ENCODE peak calls at places on chromosomes 7 and 10, in four cellular contexts. M is fibroblast of lung, Q is mesothelial cell of epicardium, X is bronchial epithelial cell. W is an unnamed sample.

GRCh38 chr7:108294595-108294994 is 161.6 kb downstream of the NRCAM start:
- DNase-seq in M (no peak), X (no peak), Q (no peak), W (no peak)

GRCh38 chr7:44310221-44310848 is 15.1 kb downstream of the CAMK2B start:
- DNase-seq in M (no peak), Q (no peak), X (no peak), W (no peak)

GRCh38 chr10:124095096-124095495 is 1.7 kb upstream of the CHST15 start:
- DNase-seq in X (no peak), Q (no peak), M (peak), W (no peak)

GRCh38 chr10:23419657-23420319 is 19.1 kb upstream of the OTUD1 start:
- DNase-seq in Q (no peak), M (peak), X (peak), W (peak)

GRCh38 chr7:84022686-84023308 is 171.8 kb downstream of the SEMA3A start:
- DNase-seq in X (peak), Q (no peak), M (no peak), W (peak)

GRCh38 chr10:60479305-60480020 is 89.8 kb upstream of the ANK3 start:
- DNase-seq in M (no peak), X (peak), Q (no peak), W (peak)

GRCh38 chr7:75694636-75695035 is 44.1 kb downstream of the HIP1 start:
- DNase-seq in M (no peak), Q (no peak), X (no peak), W (no peak)

GRCh38 chr10:84342584-84342983 is 14.2 kb downstream of the CCSER2 start:
- DNase-seq in X (no peak), Q (no peak), M (no peak), W (no peak)

GRCh38 chr10:121572857-121573540 is 25.2 kb downstream of the FGFR2 start:
- DNase-seq in X (no peak), Q (no peak), M (no peak), W (no peak)

GRCh38 chr7:99109108-99110051 is 34.5 kb downstream of the SMURF1 start:
- DNase-seq in X (peak), Q (no peak), M (peak), W (no peak)

GRCh38 chr7:17058568-17058967 is 176.8 kb upstream of the AGR3 start:
- DNase-seq in Q (no peak), M (peak), X (peak), W (no peak)

GRCh38 chr7:5143106-5143505 is 46.9 kb upstream of the WIPI2 start:
- DNase-seq in M (no peak), X (no peak), Q (no peak), W (no peak)

GRCh38 chr10:50635286-50635685 is 11.5 kb upstream of the SGMS1 start:
- DNase-seq in M (peak), Q (no peak), X (no peak), W (peak)

GRCh38 chr10:30749368-30749767 is 119.8 kb upstream of the LYZL2 start:
- DNase-seq in X (no peak), Q (no peak), M (no peak), W (no peak)

GRCh38 chr10:5534880-5535856 is 10.4 kb downstream of the CALML3 start:
- DNase-seq in M (peak), Q (no peak), X (peak), W (peak)

GRCh38 chr7:28695300-28696261 is 262.5 kb downstream of the TRIL start:
- DNase-seq in Q (no peak), X (no peak), M (peak), W (no peak)

DNA sequence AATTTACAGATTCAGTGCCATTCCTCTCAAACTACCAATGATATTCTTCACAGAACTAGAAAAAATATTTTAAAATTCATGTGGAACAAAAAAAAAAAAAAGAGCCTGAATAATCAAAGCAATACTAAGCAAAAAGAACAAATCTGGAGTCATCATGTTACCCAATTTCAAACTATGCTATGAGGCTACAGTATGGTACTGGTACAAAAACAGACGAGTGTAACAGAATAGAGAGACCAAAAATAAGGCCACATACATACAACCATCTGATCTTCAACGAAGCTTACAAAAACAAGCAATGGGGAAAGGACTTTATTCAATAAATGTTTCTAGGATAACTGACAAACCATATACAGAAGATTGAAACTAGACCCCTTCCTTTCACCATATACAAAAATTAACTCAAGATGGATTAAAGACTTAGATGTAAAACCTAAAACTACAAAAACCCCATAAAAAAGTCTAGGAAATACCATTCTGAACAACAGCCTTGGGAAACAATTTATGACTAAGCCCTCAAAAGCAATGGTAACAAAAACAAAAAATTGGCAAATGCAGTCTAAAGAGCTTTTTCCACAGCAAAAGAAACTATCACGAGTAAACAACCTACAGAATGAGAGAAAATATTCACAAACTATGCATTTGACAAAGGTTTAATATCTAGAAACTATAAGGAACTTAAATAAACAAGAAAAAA is 207.7 kb downstream of the PTN start:
- DNase-seq in Q (no peak), M (peak), X (no peak), W (peak)
- TF ChIP-seq CTCF in Q (no peak), M (no peak), X (no peak), W (no peak)

DNA sequence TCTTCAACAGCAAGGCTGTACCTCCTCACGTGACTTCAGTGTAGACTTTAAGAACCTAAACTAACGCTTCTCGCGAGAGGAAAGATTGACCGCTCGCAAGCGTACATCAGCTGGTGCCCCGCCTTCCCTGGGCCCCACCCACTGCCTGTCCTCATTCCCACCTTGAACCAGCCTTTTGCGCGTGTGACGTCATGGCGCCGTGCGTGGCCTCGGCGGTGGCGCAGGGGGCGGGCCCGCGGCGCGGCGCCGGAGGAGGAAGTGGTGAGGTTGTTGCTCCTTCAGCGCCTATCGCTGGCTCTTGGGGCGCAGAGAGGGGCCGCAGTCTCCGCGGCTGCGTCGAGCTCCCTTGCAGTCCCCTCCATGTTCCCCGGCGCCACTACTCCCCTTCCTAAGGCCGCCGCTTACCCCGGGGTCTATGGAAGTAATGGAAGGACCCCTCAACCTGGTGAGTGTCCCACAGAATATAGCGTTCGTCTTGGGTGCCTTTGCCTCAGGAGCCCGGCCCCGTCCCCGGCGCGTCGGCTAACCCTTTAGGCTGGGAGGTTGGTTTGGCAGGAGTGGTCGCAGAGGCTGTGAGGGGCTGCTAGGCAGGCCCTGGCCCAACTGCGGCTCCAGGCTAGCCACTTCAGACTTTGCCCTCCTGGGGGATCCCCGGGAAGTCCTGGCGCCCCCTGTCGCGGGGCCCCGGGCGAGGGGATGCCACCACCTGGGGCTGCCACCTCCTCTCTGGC is at the start of gene NRBF2:
- DNase-seq in M (peak), Q (peak), X (peak), W (peak)
- TF ChIP-seq CTCF in M (peak), Q (no peak), X (peak), W (peak)

DNA sequence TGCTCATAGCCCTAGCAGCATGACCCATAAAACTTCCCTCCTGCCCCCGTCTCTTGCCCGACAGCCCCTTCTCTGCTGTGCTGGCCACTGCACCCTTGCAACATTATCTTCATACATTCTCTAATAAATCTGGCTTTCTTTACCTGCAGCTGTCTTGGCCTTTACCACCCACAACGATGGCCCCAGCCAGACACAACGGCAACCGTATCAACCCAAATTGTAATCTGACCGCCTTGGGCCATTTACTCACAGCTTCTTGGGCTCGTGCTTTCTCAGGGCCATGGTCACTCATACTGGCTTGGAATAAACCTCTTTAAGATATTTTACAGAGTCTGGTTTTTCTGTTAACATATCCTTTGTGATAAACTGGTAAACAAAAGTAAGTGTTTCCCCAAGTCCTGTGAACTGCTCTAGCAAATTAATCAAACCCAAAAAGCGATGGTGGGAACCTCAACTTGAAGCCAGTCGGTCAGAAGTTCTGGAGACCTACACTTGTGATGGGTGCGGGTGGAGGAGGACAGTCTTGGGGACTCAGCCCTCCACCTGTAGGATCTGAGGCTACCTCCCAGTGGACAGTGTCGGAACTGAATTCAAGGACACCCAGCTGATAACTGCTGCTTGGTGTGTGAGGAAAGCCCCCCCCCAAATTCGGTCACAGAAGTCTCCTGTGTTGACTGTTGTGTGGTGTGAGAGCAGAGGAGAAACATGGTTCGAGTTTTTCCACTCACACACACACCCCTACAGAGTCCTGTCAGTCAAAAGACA is 87.6 kb upstream of the ATP6V0A4 start:
- DNase-seq in X (no peak), M (no peak), Q (no peak), W (no peak)
- TF ChIP-seq CTCF in X (peak), M (no peak), Q (no peak), W (no peak)

GRCh38 chr7:65731562-65732035 is 141.3 kb upstream of the VKORC1L1 start:
- DNase-seq in M (peak), X (peak), Q (no peak), W (no peak)
- TF ChIP-seq CTCF in M (peak), X (peak), Q (no peak), W (no peak)

GRCh38 chr7:89621925-89622641 is 532.2 kb upstream of the STEAP1 start:
- DNase-seq in Q (no peak), M (no peak), X (no peak), W (no peak)

GRCh38 chr7:89618269-89618668 is 536.0 kb upstream of the STEAP1 start:
- DNase-seq in M (no peak), Q (no peak), X (no peak), W (no peak)

DNA sequence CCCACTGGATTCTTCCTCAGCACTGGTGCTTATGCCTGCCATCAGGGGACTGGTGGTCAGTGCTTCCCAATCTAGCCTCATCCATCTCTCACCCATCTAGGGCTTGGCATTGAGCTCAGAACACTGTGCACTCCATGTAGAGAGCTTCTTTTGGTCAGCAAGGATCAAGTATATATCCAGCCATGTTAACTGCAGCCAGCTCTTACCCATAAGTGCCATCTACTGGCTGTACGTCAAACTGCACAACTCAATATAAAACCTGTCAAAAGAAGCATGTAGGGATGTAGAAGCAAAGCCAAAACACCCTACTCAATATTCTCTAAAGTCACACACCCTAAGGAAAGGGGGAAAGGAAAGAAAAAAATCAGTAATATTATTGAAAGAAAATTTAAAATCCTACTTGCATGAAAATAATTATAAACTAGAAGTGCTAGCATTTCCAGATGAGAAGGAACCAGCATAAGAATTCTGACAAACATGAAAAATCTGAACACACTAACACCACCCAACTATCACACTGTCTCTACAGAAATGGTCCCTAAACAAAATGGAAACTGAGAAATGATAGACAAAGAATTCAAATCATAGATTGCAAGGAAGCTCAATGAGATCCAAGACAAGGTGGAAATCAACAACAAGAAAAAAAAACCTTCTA is 531.1 kb upstream of the STEAP1 start:
- DNase-seq in Q (no peak), X (peak), M (peak), W (peak)
- TF ChIP-seq CTCF in Q (peak), X (peak), M (peak), W (peak)

GRCh38 chr7:134031835-134032617 is 95.1 kb upstream of the LRGUK start:
- DNase-seq in X (peak), Q (no peak), M (no peak), W (no peak)
- TF ChIP-seq CTCF in X (no peak), Q (no peak), M (no peak), W (no peak)

DNA sequence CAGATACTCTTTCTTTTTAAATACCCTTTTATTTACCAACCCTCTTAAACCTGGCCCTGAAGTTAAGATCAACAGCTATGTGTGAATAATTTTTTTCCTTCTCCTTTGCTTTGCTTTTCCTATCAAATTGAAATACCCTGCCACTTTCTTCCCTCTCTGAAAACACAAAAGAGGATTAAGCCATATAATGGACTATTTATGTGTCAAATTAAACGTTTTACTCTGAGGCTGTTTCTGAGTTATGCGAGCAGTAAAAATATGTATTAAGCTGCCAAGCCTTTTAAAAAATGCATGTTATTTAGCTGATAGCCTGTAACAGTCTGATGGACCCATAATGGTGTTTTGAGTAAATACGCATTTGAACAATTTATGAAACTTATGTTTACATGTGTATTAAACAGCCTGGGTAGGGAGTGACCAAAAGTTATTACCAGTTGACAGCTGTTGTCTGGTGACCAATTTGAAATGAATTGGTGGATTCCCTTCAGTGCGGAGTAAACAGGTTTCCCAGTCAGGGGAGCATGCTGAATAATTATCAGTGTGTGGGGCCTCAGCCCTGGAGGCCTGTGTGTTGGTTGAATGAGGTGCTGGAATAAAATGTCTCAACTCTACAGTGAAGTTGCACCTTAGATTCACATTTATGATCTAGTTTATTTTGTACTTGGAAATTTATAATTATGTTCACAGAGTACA is 89.6 kb downstream of the AUTS2 start:
- DNase-seq in X (no peak), M (no peak), Q (no peak), W (no peak)
- TF ChIP-seq CTCF in X (no peak), M (no peak), Q (no peak), W (no peak)

GRCh38 chr10:88745633-88746032 is 14.2 kb upstream of the LIPN start:
- DNase-seq in Q (no peak), X (no peak), M (no peak), W (no peak)
- TF ChIP-seq CTCF in Q (no peak), X (no peak), M (no peak), W (no peak)

DNA sequence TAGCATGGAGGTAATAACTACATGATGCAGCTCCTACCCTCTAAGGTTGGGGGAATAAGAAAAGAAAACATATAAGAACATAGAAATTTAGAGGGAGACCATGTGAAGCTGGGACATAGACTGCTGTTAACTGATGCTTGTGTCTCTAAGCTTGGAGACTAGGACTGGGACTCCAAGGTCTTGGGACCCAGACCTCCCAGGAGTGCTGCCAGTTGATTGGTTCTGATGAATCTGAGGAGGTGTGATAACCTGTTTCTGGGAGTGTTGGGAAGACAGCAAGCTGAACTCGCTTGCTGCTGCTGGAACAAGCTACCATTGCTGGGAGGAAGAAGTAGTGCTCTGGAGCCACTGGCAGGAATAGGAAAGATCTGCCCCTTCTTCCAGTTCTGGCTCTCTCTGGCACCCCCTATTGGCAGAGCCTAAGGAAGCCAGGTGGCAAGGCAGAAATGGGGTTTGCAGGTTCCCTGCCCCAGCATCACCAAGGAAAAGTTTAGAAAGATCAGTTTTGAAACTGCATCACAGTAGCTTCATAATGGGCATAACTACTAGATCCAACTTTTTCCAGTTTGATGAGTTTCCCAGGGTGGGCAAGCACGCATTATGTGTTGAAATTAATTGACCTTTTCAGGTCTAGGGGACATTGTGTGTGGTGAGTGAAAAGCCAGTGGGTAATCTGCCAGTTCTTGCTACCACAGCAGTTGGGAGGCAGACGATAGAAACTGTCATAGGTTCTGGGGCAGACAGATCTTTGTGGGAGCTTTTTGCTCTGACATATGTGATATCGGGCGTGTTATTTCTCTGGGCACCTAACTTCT is 140.7 kb downstream of the SND1 start:
- DNase-seq in Q (no peak), X (peak), M (no peak), W (peak)
- TF ChIP-seq CTCF in Q (peak), X (peak), M (peak), W (peak)